ENCODE peak calls at places on chromosomes 5 and 9, in six cellular contexts. I is heart right ventricle, E is colonic mucosa, Q is transverse colon, B is heart left ventricle, J is hepatocyte. T is an unnamed sample. For H3K9me3, the result is how much of the 10 kb centered on the place peaks cover.

GRCh38 chr5:157597277-157597676 is 21.7 kb upstream of the ADAM19 start:
- DNase-seq in I (no peak), E (no peak), Q (no peak), B (no peak), J (no peak), T (no peak)

GRCh38 chr9:110048976-110049698 is 158.8 kb downstream of the C9orf152 start:
- DNase-seq in I (no peak), E (peak), Q (no peak), B (peak), J (peak), T (peak)

GRCh38 chr9:86732514-86732913 is 214.8 kb downstream of the GAS1 start:
- DNase-seq in I (no peak), E (no peak), Q (no peak), B (no peak), J (no peak), T (no peak)

GRCh38 chr9:92989561-92989960 is 42.2 kb downstream of the FGD3 start:
- DNase-seq in I (no peak), E (no peak), Q (no peak), B (no peak), J (no peak), T (no peak)

GRCh38 chr5:103031607-103032006 is 88.3 kb downstream of the GIN1 start:
- DNase-seq in I (no peak), E (no peak), Q (no peak), B (no peak), J (no peak), T (no peak)

GRCh38 chr9:116020146-116020545 is 133.4 kb upstream of the PAPPA start:
- DNase-seq in I (no peak), E (no peak), Q (no peak), B (no peak), J (no peak), T (no peak)

GRCh38 chr9:127661342-127661741 is 45.4 kb upstream of the CFAP157 start:
- DNase-seq in I (no peak), E (peak), Q (peak), B (no peak), J (no peak), T (no peak)

GRCh38 chr5:58453326-58453725 is 6.6 kb downstream of the PLK2 start:
- DNase-seq in I (no peak), E (no peak), Q (no peak), B (no peak), J (no peak), T (no peak)

GRCh38 chr9:37333288-37333687 is 89.2 kb upstream of the GRHPR start:
- DNase-seq in I (no peak), E (no peak), Q (no peak), B (no peak), J (no peak), T (no peak)

GRCh38 chr9:132694144-132694543 is 23.9 kb downstream of the GTF3C4 start:
- DNase-seq in I (no peak), E (no peak), Q (no peak), B (no peak), J (no peak), T (no peak)

GRCh38 chr5:59838989-59839388 is 54.5 kb downstream of the PDE4D start:
- DNase-seq in I (no peak), E (no peak), Q (no peak), B (no peak), J (no peak), T (no peak)

GRCh38 chr5:154366353-154366752 is 79.4 kb upstream of the SAP30L start:
- DNase-seq in I (no peak), E (no peak), Q (no peak), B (no peak), J (no peak), T (no peak)

GRCh38 chr5:143488372-143488771 is 84.9 kb upstream of the NR3C1 start:
- DNase-seq in I (no peak), E (no peak), Q (no peak), B (no peak), J (no peak), T (no peak)

GRCh38 chr5:74367241-74367733 is 273.2 kb downstream of the ENC1 start:
- DNase-seq in I (no peak), E (no peak), Q (no peak), B (no peak), J (no peak), T (no peak)

GRCh38 chr9:22041792-22042191 is 32.7 kb upstream of the CDKN2B start:
- DNase-seq in I (no peak), E (peak), Q (peak), B (no peak), J (peak), T (peak)

GRCh38 chr5:169249001-169249400 is 51.9 kb downstream of the SLIT3 start:
- DNase-seq in I (no peak), E (no peak), Q (no peak), B (no peak), J (no peak), T (no peak)

GRCh38 chr5:137605377-137605776 is 106.3 kb upstream of the SPOCK1 start:
- DNase-seq in I (no peak), E (no peak), Q (no peak), B (no peak), J (no peak), T (no peak)

GRCh38 chr5:88729476-88730182 is 153.4 kb downstream of the MEF2C start:
- DNase-seq in I (peak), E (peak), Q (peak), B (no peak), J (peak), T (peak)

GRCh38 chr5:77426670-77427069 is 65.4 kb downstream of the WDR41 start:
- DNase-seq in I (no peak), E (no peak), Q (no peak), B (no peak), J (no peak), T (no peak)

GRCh38 chr5:111755942-111756353 is 1.0 kb downstream of the NREP start:
- DNase-seq in I (no peak), E (no peak), Q (no peak), B (no peak), J (no peak), T (no peak)

DNA sequence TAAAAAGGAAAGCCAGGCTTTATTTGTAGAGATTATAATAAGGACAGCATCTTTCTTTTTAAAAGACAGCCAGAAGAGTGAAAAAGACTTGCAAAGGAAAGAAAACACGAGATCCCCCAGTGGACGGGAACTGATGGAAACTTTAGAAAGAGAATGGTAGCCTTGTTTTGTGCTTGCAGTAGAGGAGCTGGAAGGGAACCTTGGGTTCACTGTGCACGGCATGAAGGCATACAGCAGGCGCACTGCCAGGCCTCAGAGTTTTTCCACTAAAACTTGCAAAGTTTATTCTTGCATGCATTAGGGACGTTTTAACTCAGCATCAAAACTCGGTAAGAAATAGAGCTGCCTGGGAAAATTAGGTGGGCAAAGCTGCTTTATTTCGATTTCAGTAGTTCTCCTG is 248.6 kb downstream of the IRX1 start:
- DNase-seq in I (no peak), E (no peak), Q (no peak), B (no peak), J (no peak), T (no peak)
- H3K9me3 ChIP-seq in I (under half), E (under half), Q (under half), B (under half), J (under half), T (under half)

GRCh38 chr5:141258948-141259347 is 13.8 kb downstream of the PCDHB15 start:
- DNase-seq in I (no peak), E (no peak), Q (no peak), B (no peak), J (no peak), T (no peak)

GRCh38 chr5:141261238-141261546 is 16.0 kb downstream of the PCDHB15 start:
- DNase-seq in I (no peak), E (no peak), Q (no peak), B (no peak), J (no peak), T (no peak)

GRCh38 chr5:141260458-141261237 is 15.5 kb downstream of the PCDHB15 start:
- DNase-seq in I (no peak), E (no peak), Q (no peak), B (no peak), J (no peak), T (no peak)

GRCh38 chr5:141258464-141258863 is 13.3 kb downstream of the PCDHB15 start:
- DNase-seq in I (no peak), E (no peak), Q (no peak), B (no peak), J (no peak), T (no peak)
- H3K9me3 ChIP-seq in I (half or more), E (under half), Q (half or more), B (half or more), J (half or more), T (under half)

GRCh38 chr9:126365780-126366179 is 39.2 kb downstream of the MVB12B start:
- DNase-seq in I (no peak), E (no peak), Q (no peak), B (no peak), J (no peak), T (no peak)

GRCh38 chr9:126361810-126362238 is 35.2 kb downstream of the MVB12B start:
- DNase-seq in I (no peak), E (no peak), Q (no peak), B (no peak), J (no peak), T (no peak)

GRCh38 chr9:126363250-126363649 is 36.6 kb downstream of the MVB12B start:
- DNase-seq in I (no peak), E (peak), Q (peak), B (no peak), J (no peak), T (no peak)

GRCh38 chr9:126366366-126367011 is 39.9 kb downstream of the MVB12B start:
- DNase-seq in I (no peak), E (peak), Q (peak), B (no peak), J (no peak), T (no peak)

GRCh38 chr9:126363847-126364671 is 37.4 kb downstream of the MVB12B start:
- DNase-seq in I (no peak), E (peak), Q (peak), B (no peak), J (no peak), T (no peak)
- H3K9me3 ChIP-seq in I (under half), E (under half), Q (under half), B (under half), J (under half), T (under half)

GRCh38 chr9:128824911-128825310 is 4.7 kb downstream of the SPOUT1 start:
- DNase-seq in I (no peak), E (no peak), Q (no peak), B (no peak), J (no peak), T (no peak)
- H3K9me3 ChIP-seq in I (under half), E (under half), Q (under half), B (under half), J (under half), T (under half)

GRCh38 chr5:54985301-54986268 is at the start of gene ESM1:
- DNase-seq in I (no peak), E (no peak), Q (no peak), B (no peak), J (no peak), T (no peak)
- H3K9me3 ChIP-seq in I (under half), E (under half), Q (under half), B (under half), J (under half), T (under half)

GRCh38 chr5:27474395-27474794 is 436.0 kb upstream of the CDH9 start:
- DNase-seq in I (no peak), E (no peak), Q (no peak), B (no peak), J (no peak), T (no peak)

GRCh38 chr5:27476356-27476988 is 438.1 kb upstream of the CDH9 start:
- DNase-seq in I (no peak), E (no peak), Q (no peak), B (no peak), J (no peak), T (no peak)

GRCh38 chr5:27474054-27474323 is 435.6 kb upstream of the CDH9 start:
- DNase-seq in I (no peak), E (no peak), Q (no peak), B (no peak), J (no peak), T (no peak)

GRCh38 chr5:27473300-27474053 is 435.1 kb upstream of the CDH9 start:
- DNase-seq in I (no peak), E (no peak), Q (no peak), B (no peak), J (no peak), T (no peak)

GRCh38 chr5:27475063-27475462 is 436.7 kb upstream of the CDH9 start:
- DNase-seq in I (no peak), E (no peak), Q (no peak), B (no peak), J (no peak), T (no peak)
- H3K9me3 ChIP-seq in I (under half), E (under half), Q (under half), B (under half), J (under half), T (under half)

GRCh38 chr5:179128976-179129375 is 68.8 kb downstream of the ZNF354C start:
- DNase-seq in I (no peak), E (no peak), Q (no peak), B (no peak), J (no peak), T (no peak)
- H3K9me3 ChIP-seq in I (under half), E (under half), Q (under half), B (under half), J (under half), T (under half)

DNA sequence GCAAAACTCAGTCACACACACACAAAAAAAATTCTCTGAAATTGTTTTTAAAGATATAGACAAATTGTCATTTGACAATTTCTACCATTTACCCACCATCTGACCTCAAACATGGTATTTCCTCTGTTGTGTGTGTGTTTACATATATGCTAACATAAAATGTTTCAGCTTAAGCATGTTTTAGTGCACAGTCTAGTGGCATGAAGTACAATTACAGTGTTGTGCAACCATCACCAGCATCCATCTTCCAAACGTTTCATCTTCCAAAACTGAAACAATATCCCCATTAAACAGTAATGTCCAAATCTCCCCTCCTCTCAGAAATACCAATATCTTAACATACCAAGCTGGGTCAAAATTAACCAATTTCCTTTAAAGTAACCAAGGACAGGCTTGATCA is 65.2 kb downstream of the MYO10 start:
- DNase-seq in I (no peak), E (no peak), Q (no peak), B (no peak), J (no peak), T (no peak)
- H3K9me3 ChIP-seq in I (under half), E (under half), Q (under half), B (under half), J (under half), T (under half)

DNA sequence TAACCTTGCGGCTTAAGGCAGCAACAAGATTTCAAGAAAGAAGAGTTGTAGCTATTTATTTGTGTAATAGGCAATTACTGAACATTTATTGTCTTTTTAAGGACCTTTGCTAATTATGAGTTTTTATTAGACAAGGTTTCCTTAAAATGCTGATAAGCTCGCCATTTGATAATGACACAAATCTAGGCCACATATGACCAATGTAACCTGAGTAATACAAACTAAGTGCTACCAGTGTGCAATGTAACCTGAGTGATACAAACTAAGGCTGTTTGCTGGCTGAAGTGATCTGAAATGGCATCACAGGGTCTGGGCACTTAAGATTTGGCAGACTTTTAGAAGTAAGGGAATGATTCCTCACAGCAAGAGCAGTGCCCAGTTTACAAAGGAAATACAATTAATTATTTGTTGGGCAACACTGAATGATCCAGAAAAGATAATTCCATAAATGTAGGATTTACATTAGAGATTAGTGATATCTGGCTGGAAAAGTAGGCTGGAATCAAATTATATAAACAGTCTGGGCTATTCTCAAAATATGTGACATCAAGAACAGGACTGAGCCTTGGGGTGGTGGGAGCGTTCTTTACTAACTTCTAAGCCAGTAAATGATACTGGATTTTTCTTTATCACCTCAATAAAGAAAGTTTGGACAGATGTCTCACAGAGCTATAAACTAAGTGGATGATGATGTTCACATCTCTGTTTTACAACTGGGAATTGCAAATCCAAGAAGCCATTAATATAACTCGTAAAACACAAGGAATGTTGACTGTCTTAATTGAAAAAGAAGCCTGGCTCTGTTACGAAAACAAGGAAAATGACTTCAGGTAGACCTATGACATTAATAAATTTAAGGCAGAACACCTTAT is 54.8 kb downstream of the MRPS27 start:
- DNase-seq in I (no peak), E (no peak), Q (no peak), B (no peak), J (no peak), T (no peak)
- H3K9me3 ChIP-seq in I (under half), E (under half), Q (under half), B (under half), J (under half), T (under half)

T was measured in lung.